ENCODE peak calls at places on chromosomes 1 and 21, in seven cellular contexts. One of them, this sample, is unnamed.

GRCh38 chr1:50438945-50439344 is 15.7 kb upstream of the DMRTA2 start:
- DNase-seq in AG10803: peak; percentile 20
- DNase-seq in HFFc6: peak; percentile 43
- DNase-seq in omental fat pad: no peak
- DNase-seq in psoas muscle: no peak
- DNase-seq in endodermal cell: no peak
- DNase-seq in fibroblast of mammary gland: peak; percentile 31
- DNase-seq in this sample: no peak

GRCh38 chr1:38746966-38747600 is 112.5 kb downstream of the RRAGC start:
- DNase-seq in AG10803: no peak
- DNase-seq in HFFc6: no peak
- DNase-seq in omental fat pad: no peak
- DNase-seq in psoas muscle: no peak
- DNase-seq in endodermal cell: peak; percentile 81
- DNase-seq in fibroblast of mammary gland: no peak
- DNase-seq in this sample: peak; percentile 23

GRCh38 chr1:205456868-205457724 is 1.3 kb upstream of the BLACAT1 start:
- DNase-seq in AG10803: no peak
- DNase-seq in HFFc6: no peak
- DNase-seq in omental fat pad: no peak
- DNase-seq in psoas muscle: no peak
- DNase-seq in endodermal cell: peak; percentile 95
- DNase-seq in fibroblast of mammary gland: no peak
- DNase-seq in this sample: peak; percentile 72

GRCh38 chr1:65386452-65386851 is 34.0 kb upstream of the LEPR start:
- DNase-seq in AG10803: no peak
- DNase-seq in HFFc6: no peak
- DNase-seq in omental fat pad: no peak
- DNase-seq in psoas muscle: no peak
- DNase-seq in endodermal cell: no peak
- DNase-seq in fibroblast of mammary gland: no peak
- DNase-seq in this sample: no peak

GRCh38 chr1:230753586-230754251 is 6.5 kb downstream of the CAPN9 start:
- DNase-seq in AG10803: no peak
- DNase-seq in HFFc6: no peak
- DNase-seq in omental fat pad: no peak
- DNase-seq in psoas muscle: no peak
- DNase-seq in endodermal cell: peak; percentile 93
- DNase-seq in fibroblast of mammary gland: no peak
- DNase-seq in this sample: peak; percentile 59

GRCh38 chr1:85229574-85230097 is 28.8 kb upstream of the SYDE2 start:
- DNase-seq in AG10803: no peak
- DNase-seq in HFFc6: no peak
- DNase-seq in omental fat pad: no peak
- DNase-seq in psoas muscle: no peak
- DNase-seq in endodermal cell: no peak
- DNase-seq in fibroblast of mammary gland: no peak
- DNase-seq in this sample: no peak

GRCh38 chr1:194929376-194929775 is 1678.9 kb downstream of the KCNT2 start:
- DNase-seq in AG10803: no peak
- DNase-seq in HFFc6: peak; percentile 18
- DNase-seq in omental fat pad: no peak
- DNase-seq in psoas muscle: no peak
- DNase-seq in endodermal cell: no peak
- DNase-seq in fibroblast of mammary gland: no peak
- DNase-seq in this sample: no peak

GRCh38 chr1:3451994-3452865 is 2.2 kb upstream of the ARHGEF16 start:
- DNase-seq in AG10803: no peak
- DNase-seq in HFFc6: no peak
- DNase-seq in omental fat pad: no peak
- DNase-seq in psoas muscle: peak; percentile 48
- DNase-seq in endodermal cell: no peak
- DNase-seq in fibroblast of mammary gland: no peak
- DNase-seq in this sample: no peak

GRCh38 chr1:940121-941026 is 16.7 kb downstream of the SAMD11 start:
- DNase-seq in AG10803: no peak
- DNase-seq in HFFc6: peak; percentile 53
- DNase-seq in omental fat pad: no peak
- DNase-seq in psoas muscle: peak; percentile 73
- DNase-seq in endodermal cell: peak; percentile 82
- DNase-seq in fibroblast of mammary gland: peak; percentile 59
- DNase-seq in this sample: peak; percentile 77

GRCh38 chr21:30186242-30186641 is 19.6 kb upstream of the CLDN17 start:
- DNase-seq in AG10803: no peak
- DNase-seq in HFFc6: no peak
- DNase-seq in omental fat pad: no peak
- DNase-seq in psoas muscle: no peak
- DNase-seq in endodermal cell: no peak
- DNase-seq in fibroblast of mammary gland: no peak
- DNase-seq in this sample: no peak

GRCh38 chr1:109557520-109557919 is 9.1 kb downstream of the GNAI3 start:
- DNase-seq in AG10803: no peak
- DNase-seq in HFFc6: no peak
- DNase-seq in omental fat pad: no peak
- DNase-seq in psoas muscle: no peak
- DNase-seq in endodermal cell: no peak
- DNase-seq in fibroblast of mammary gland: no peak
- DNase-seq in this sample: no peak

GRCh38 chr21:7947422-7947821 is 2574.0 kb upstream of the TPTE start:
- DNase-seq in AG10803: no peak
- DNase-seq in HFFc6: no peak
- DNase-seq in omental fat pad: no peak
- DNase-seq in psoas muscle: no peak
- DNase-seq in endodermal cell: no peak
- DNase-seq in fibroblast of mammary gland: no peak
- DNase-seq in this sample: no peak

GRCh38 chr21:25421327-25422028 is 185.8 kb downstream of the MRPL39 start:
- DNase-seq in AG10803: peak; percentile 33
- DNase-seq in HFFc6: peak; percentile 6
- DNase-seq in omental fat pad: no peak
- DNase-seq in psoas muscle: no peak
- DNase-seq in endodermal cell: peak; percentile 71
- DNase-seq in fibroblast of mammary gland: peak; percentile 72
- DNase-seq in this sample: peak; percentile 20

GRCh38 chr1:11473635-11474034 is 5.3 kb upstream of the DISP3 start:
- DNase-seq in AG10803: no peak
- DNase-seq in HFFc6: peak; percentile 5
- DNase-seq in omental fat pad: no peak
- DNase-seq in psoas muscle: no peak
- DNase-seq in endodermal cell: peak; percentile 92
- DNase-seq in fibroblast of mammary gland: peak; percentile 8
- DNase-seq in this sample: peak; percentile 88

GRCh38 chr1:156012051-156012817 is 8.5 kb downstream of the SSR2 start:
- DNase-seq in AG10803: no peak
- DNase-seq in HFFc6: no peak
- DNase-seq in omental fat pad: no peak
- DNase-seq in psoas muscle: no peak
- DNase-seq in endodermal cell: no peak
- DNase-seq in fibroblast of mammary gland: no peak
- DNase-seq in this sample: no peak

GRCh38 chr1:204263240-204263848 is 49.6 kb upstream of the GOLT1A start:
- DNase-seq in AG10803: no peak
- DNase-seq in HFFc6: no peak
- DNase-seq in omental fat pad: no peak
- DNase-seq in psoas muscle: peak; percentile 62
- DNase-seq in endodermal cell: no peak
- DNase-seq in fibroblast of mammary gland: no peak
- DNase-seq in this sample: no peak

GRCh38 chr1:66365628-66366027 is 168.3 kb upstream of the SGIP1 start:
- DNase-seq in AG10803: peak; percentile 32
- DNase-seq in HFFc6: no peak
- DNase-seq in omental fat pad: no peak
- DNase-seq in psoas muscle: no peak
- DNase-seq in endodermal cell: no peak
- DNase-seq in fibroblast of mammary gland: peak; percentile 72
- DNase-seq in this sample: no peak

GRCh38 chr1:62530516-62531154 is 66.7 kb upstream of the ANGPTL3 start:
- DNase-seq in AG10803: peak; percentile 39
- DNase-seq in HFFc6: peak; percentile 19
- DNase-seq in omental fat pad: no peak
- DNase-seq in psoas muscle: no peak
- DNase-seq in endodermal cell: peak; percentile 89
- DNase-seq in fibroblast of mammary gland: peak; percentile 9
- DNase-seq in this sample: peak; percentile 46

DNA sequence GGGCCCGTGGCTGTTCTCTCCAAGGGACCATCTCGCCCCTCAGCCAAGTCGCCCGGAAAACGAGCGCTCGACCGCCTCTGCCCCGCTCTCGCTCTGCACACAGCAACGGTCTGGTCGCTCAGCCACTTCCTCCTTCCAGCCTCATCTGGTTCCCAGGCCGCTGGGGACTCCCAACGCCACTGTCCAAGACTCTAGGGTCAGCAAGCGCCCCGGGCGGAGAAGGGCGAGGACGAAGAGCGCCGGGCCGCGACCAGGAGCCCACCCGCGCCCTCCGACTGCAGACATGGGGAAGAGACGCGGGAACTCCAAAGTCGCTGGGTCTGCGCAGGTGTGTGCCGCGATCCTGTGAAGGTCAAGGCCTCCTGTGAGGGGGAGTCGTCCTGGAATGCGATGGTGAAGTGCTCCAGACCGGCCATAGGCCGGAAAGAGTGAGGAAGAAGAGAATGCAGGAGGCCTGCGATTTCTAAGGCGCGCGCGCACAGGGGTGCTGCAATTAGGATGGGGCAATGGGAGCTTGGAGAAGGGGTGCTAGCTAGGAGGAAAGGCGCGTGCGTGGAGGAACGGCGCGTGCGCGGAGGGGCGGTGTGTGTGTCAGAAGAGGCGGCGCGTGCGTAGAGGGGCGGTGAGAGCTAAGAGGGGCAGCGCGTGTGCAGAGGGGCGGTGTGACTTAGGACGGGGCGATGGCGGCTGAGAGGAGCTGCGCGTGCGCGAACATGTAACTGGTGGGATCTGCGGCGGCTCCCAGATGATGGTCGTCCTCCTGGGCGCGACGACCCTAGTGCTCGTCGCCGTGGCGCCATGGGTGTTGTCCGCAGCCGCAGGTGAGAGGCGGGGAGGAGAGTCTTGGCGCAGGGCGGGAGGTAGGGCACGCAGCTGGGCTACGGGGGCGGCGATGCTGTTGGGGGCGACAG is at the start of gene IFNAR1:
- DNase-seq in AG10803: peak; percentile 99
- DNase-seq in HFFc6: peak; percentile 96
- DNase-seq in omental fat pad: peak; percentile 97
- DNase-seq in psoas muscle: peak; percentile 100
- DNase-seq in endodermal cell: peak; percentile 99
- DNase-seq in fibroblast of mammary gland: peak; percentile 97
- DNase-seq in this sample: peak; percentile 99
- TF ChIP-seq CTCF in AG10803: no peak
- TF ChIP-seq CTCF in HFFc6: no peak
- TF ChIP-seq CTCF in omental fat pad: no peak
- TF ChIP-seq CTCF in psoas muscle: no peak
- TF ChIP-seq CTCF in endodermal cell: no peak
- TF ChIP-seq CTCF in fibroblast of mammary gland: no peak
- TF ChIP-seq CTCF in this sample: no peak

GRCh38 chr1:59107916-59108315 is 189.0 kb upstream of the FGGY start:
- DNase-seq in AG10803: no peak
- DNase-seq in HFFc6: no peak
- DNase-seq in omental fat pad: no peak
- DNase-seq in psoas muscle: no peak
- DNase-seq in endodermal cell: peak; percentile 57
- DNase-seq in fibroblast of mammary gland: no peak
- DNase-seq in this sample: no peak
- TF ChIP-seq CTCF in AG10803: no peak
- TF ChIP-seq CTCF in HFFc6: no peak
- TF ChIP-seq CTCF in omental fat pad: no peak
- TF ChIP-seq CTCF in psoas muscle: no peak
- TF ChIP-seq CTCF in endodermal cell: peak; percentile 33
- TF ChIP-seq CTCF in fibroblast of mammary gland: no peak
- TF ChIP-seq CTCF in this sample: no peak

DNA sequence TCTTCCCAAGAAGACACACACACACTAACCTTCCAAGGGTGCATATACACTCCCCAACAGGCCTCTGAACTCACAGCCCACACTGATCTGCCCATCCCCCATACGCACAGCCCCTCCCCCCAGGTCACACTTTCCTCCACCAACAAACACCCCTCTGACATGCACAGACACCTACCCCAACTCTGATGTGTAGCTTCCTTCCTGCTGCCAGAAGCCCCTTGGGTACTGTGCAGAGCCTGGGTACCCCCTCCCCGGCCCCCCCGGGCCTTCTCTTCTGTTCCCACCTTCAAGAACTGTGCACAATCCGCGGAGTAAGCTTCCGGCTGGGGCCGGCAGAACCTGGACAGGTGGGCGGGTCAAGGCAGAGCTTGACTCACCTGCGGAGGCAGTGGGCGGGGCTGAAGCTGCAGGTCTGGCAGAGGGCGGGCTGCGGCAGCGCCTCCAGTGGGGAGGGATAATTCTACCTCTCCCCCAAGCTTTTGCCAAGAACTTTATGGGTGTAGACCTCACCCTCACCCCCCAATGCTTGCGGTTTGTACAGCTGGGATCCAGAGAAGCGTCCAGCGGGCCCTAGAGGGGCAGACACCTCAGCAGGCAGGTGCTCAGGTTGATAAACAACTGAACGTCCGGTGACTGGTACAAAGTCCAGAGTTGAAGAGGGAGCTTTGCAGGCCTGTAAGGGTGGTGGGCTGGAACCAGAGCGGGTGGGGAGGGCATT is at the start of gene C1orf210:
- DNase-seq in AG10803: no peak
- DNase-seq in HFFc6: no peak
- DNase-seq in omental fat pad: no peak
- DNase-seq in psoas muscle: no peak
- DNase-seq in endodermal cell: peak; percentile 97
- DNase-seq in fibroblast of mammary gland: no peak
- DNase-seq in this sample: peak; percentile 30
- TF ChIP-seq CTCF in AG10803: no peak
- TF ChIP-seq CTCF in HFFc6: no peak
- TF ChIP-seq CTCF in omental fat pad: no peak
- TF ChIP-seq CTCF in psoas muscle: no peak
- TF ChIP-seq CTCF in endodermal cell: peak; percentile 75
- TF ChIP-seq CTCF in fibroblast of mammary gland: no peak
- TF ChIP-seq CTCF in this sample: no peak

GRCh38 chr1:6280761-6281451 is 20.0 kb upstream of the GPR153 start:
- DNase-seq in AG10803: no peak
- DNase-seq in HFFc6: no peak
- DNase-seq in omental fat pad: no peak
- DNase-seq in psoas muscle: peak; percentile 66
- DNase-seq in endodermal cell: peak; percentile 91
- DNase-seq in fibroblast of mammary gland: no peak
- DNase-seq in this sample: peak; percentile 68
- TF ChIP-seq CTCF in AG10803: peak; percentile 53
- TF ChIP-seq CTCF in HFFc6: peak; percentile 61
- TF ChIP-seq CTCF in omental fat pad: no peak
- TF ChIP-seq CTCF in psoas muscle: peak; percentile 28
- TF ChIP-seq CTCF in endodermal cell: peak; percentile 80
- TF ChIP-seq CTCF in fibroblast of mammary gland: peak; percentile 36
- TF ChIP-seq CTCF in this sample: peak; percentile 60